ENCODE peak calls at places on chromosomes 2 and 18, in six cellular contexts. P, I, X, R, H and A are unnamed samples.

GRCh38 chr18:37869051-37869450 is 303.5 kb upstream of the CELF4 start:
- DNase-seq in R (no peak), X (no peak), I (no peak), H (no peak), P (no peak), A (no peak)

GRCh38 chr2:30272761-30273573 is 41.6 kb downstream of the LBH start:
- DNase-seq in I (peak; percentile 48), X (peak; percentile 83), P (no peak), H (peak; percentile 80), R (peak; percentile 49), A (no peak)

GRCh38 chr2:40210968-40211353 is 240.9 kb downstream of the SLC8A1 start:
- DNase-seq in R (no peak), P (no peak), H (no peak), I (no peak), X (no peak), A (no peak)

GRCh38 chr18:51227660-51228059 is 30.2 kb upstream of the MEX3C start:
- DNase-seq in H (no peak), R (no peak), X (no peak), I (no peak), P (no peak), A (no peak)

GRCh38 chr2:39696072-39696471 is 30.4 kb downstream of the TMEM178A start:
- DNase-seq in H (peak; percentile 98), P (no peak), I (peak; percentile 53), X (peak; percentile 89), R (no peak), A (no peak)

GRCh38 chr2:127149384-127149783 is 42.4 kb upstream of the BIN1 start:
- DNase-seq in I (peak; percentile 95), X (peak; percentile 94), H (peak; percentile 93), P (no peak), R (no peak), A (no peak)

GRCh38 chr18:9890957-9891356 is 5.2 kb downstream of the TXNDC2 start:
- DNase-seq in R (no peak), X (no peak), I (no peak), H (no peak), P (no peak), A (no peak)

GRCh38 chr2:237540823-237541222 is 25.6 kb upstream of the PRLH start:
- DNase-seq in H (peak; percentile 62), X (peak; percentile 75), R (no peak), P (peak; percentile 80), I (peak; percentile 25), A (no peak)

GRCh38 chr2:234162876-234163275 is 112.4 kb downstream of the SPP2 start:
- DNase-seq in H (no peak), R (no peak), I (no peak), X (no peak), P (no peak), A (no peak)

GRCh38 chr2:117785740-117786139 is 28.8 kb upstream of the DDX18 start:
- DNase-seq in H (peak; percentile 58), X (peak; percentile 35), R (no peak), P (no peak), I (no peak), A (no peak)

GRCh38 chr2:172335731-172336130 is 91.7 kb upstream of the ITGA6 start:
- DNase-seq in R (no peak), I (no peak), X (no peak), H (no peak), P (no peak), A (no peak)

GRCh38 chr2:138445227-138445626 is 56.3 kb upstream of the SPOPL start:
- DNase-seq in I (no peak), X (no peak), P (no peak), H (no peak), R (no peak), A (no peak)

GRCh38 chr18:68725341-68725740 is 10.4 kb upstream of the TMX3 start:
- DNase-seq in H (peak; percentile 28), I (no peak), R (no peak), X (no peak), P (no peak), A (no peak)

GRCh38 chr2:227783404-227784138 is 30.1 kb upstream of the CCL20 start:
- DNase-seq in X (no peak), H (no peak), I (no peak), P (no peak), R (no peak), A (no peak)

GRCh38 chr2:65491381-65491903 is 59.0 kb upstream of the SPRED2 start:
- DNase-seq in I (no peak), H (peak; percentile 71), X (no peak), P (no peak), R (no peak), A (no peak)